ENCODE peak calls at places on chromosomes 13 and 19, in four cellular contexts. One of them, this sample, is unnamed.

GRCh38 chr13:96779691-96780090 is 214.6 kb downstream of the OXGR1 start:
- DNase-seq in HepG2: no peak
- DNase-seq in K562: no peak
- DNase-seq in GM12878: no peak
- DNase-seq in this sample: no peak

GRCh38 chr19:47593860-47594259 is 15.1 kb upstream of the BICRA start:
- DNase-seq in HepG2: no peak
- DNase-seq in K562: no peak
- DNase-seq in GM12878: no peak
- DNase-seq in this sample: no peak

GRCh38 chr13:111345682-111346081 is 25.2 kb downstream of the TEX29 start:
- DNase-seq in HepG2: no peak
- DNase-seq in K562: no peak
- DNase-seq in GM12878: no peak
- DNase-seq in this sample: no peak

GRCh38 chr19:35513231-35513974 is at the start of gene DMKN:
- DNase-seq in HepG2: peak
- DNase-seq in K562: peak
- DNase-seq in GM12878: no peak
- DNase-seq in this sample: no peak

GRCh38 chr13:110503037-110503901 is 58.3 kb downstream of the RAB20 start:
- DNase-seq in HepG2: no peak
- DNase-seq in K562: peak
- DNase-seq in GM12878: no peak
- DNase-seq in this sample: no peak

GRCh38 chr19:18157465-18158063 is 4.6 kb downstream of the PIK3R2 start:
- DNase-seq in HepG2: no peak
- DNase-seq in K562: no peak
- DNase-seq in GM12878: no peak
- DNase-seq in this sample: no peak

GRCh38 chr13:47904239-47904638 is 96.8 kb downstream of the SUCLA2 start:
- DNase-seq in HepG2: no peak
- DNase-seq in K562: peak
- DNase-seq in GM12878: no peak
- DNase-seq in this sample: no peak

GRCh38 chr13:31352467-31352866 is 152.7 kb downstream of the B3GLCT start:
- DNase-seq in HepG2: no peak
- DNase-seq in K562: no peak
- DNase-seq in GM12878: no peak
- DNase-seq in this sample: no peak

GRCh38 chr13:76389321-76389720 is 496.9 kb downstream of the KCTD12 start:
- DNase-seq in HepG2: no peak
- DNase-seq in K562: no peak
- DNase-seq in GM12878: no peak
- DNase-seq in this sample: no peak

GRCh38 chr19:35693835-35694599 is 10.3 kb upstream of the ZBTB32 start:
- DNase-seq in HepG2: peak
- DNase-seq in K562: peak
- DNase-seq in GM12878: peak
- DNase-seq in this sample: peak

GRCh38 chr13:47134939-47135489 is 238.2 kb upstream of the HTR2A start:
- DNase-seq in HepG2: no peak
- DNase-seq in K562: no peak
- DNase-seq in GM12878: no peak
- DNase-seq in this sample: no peak

GRCh38 chr13:25652764-25653163 is 281.0 kb downstream of the ATP8A2 start:
- DNase-seq in HepG2: no peak
- DNase-seq in K562: no peak
- DNase-seq in GM12878: no peak
- DNase-seq in this sample: no peak

GRCh38 chr13:88979465-88980180 is 1308.5 kb downstream of the SLITRK5 start:
- DNase-seq in HepG2: no peak
- DNase-seq in K562: no peak
- DNase-seq in GM12878: no peak
- DNase-seq in this sample: peak

GRCh38 chr13:113483504-113484287 is 6.8 kb downstream of the DCUN1D2 start:
- DNase-seq in HepG2: no peak
- DNase-seq in K562: no peak
- DNase-seq in GM12878: no peak
- DNase-seq in this sample: no peak

GRCh38 chr19:30118760-30119159 is 176.7 kb downstream of the URI1 start:
- DNase-seq in HepG2: no peak
- DNase-seq in K562: no peak
- DNase-seq in GM12878: no peak
- DNase-seq in this sample: no peak

GRCh38 chr13:113589961-113590339 is 5.4 kb downstream of the TFDP1 start:
- DNase-seq in HepG2: no peak
- DNase-seq in K562: no peak
- DNase-seq in GM12878: no peak
- DNase-seq in this sample: no peak

GRCh38 chr19:32743447-32743846 is 23.9 kb downstream of the TDRD12 start:
- DNase-seq in HepG2: no peak
- DNase-seq in K562: no peak
- DNase-seq in GM12878: no peak
- DNase-seq in this sample: no peak

GRCh38 chr19:13597625-13598024 is 91.3 kb upstream of the CACNA1A start:
- DNase-seq in HepG2: peak
- DNase-seq in K562: peak
- DNase-seq in GM12878: peak
- DNase-seq in this sample: peak

GRCh38 chr13:36432106-36432544 is at the start of gene CCNA1:
- DNase-seq in HepG2: no peak
- DNase-seq in K562: peak
- DNase-seq in GM12878: no peak
- DNase-seq in this sample: peak

GRCh38 chr19:47511681-47512080 is 3.2 kb downstream of the NAPA start:
- DNase-seq in HepG2: no peak
- DNase-seq in K562: no peak
- DNase-seq in GM12878: no peak
- DNase-seq in this sample: no peak

GRCh38 chr19:28737021-28737525 is 475.9 kb downstream of the UQCRFS1 start:
- DNase-seq in HepG2: peak
- DNase-seq in K562: peak
- DNase-seq in GM12878: peak
- DNase-seq in this sample: no peak

GRCh38 chr13:31090921-31091624 is 70.6 kb downstream of the HSPH1 start:
- DNase-seq in HepG2: no peak
- DNase-seq in K562: no peak
- DNase-seq in GM12878: no peak
- DNase-seq in this sample: no peak

GRCh38 chr13:41511827-41512226 is 54.5 kb downstream of the RGCC start:
- DNase-seq in HepG2: no peak
- DNase-seq in K562: no peak
- DNase-seq in GM12878: no peak
- DNase-seq in this sample: no peak

GRCh38 chr19:44748426-44749254 is at the start of gene BCL3:
- DNase-seq in HepG2: no peak
- DNase-seq in K562: peak
- DNase-seq in GM12878: no peak
- DNase-seq in this sample: peak

GRCh38 chr19:19434483-19435045 is 29.1 kb downstream of the GATAD2A start:
- DNase-seq in HepG2: no peak
- DNase-seq in K562: no peak
- DNase-seq in GM12878: no peak
- DNase-seq in this sample: no peak

GRCh38 chr13:98171806-98172569 is 5.1 kb downstream of the RNF113B start:
- DNase-seq in HepG2: no peak
- DNase-seq in K562: no peak
- DNase-seq in GM12878: no peak
- DNase-seq in this sample: peak
- TF ChIP-seq FOXK2 in HepG2: no peak
- TF ChIP-seq FOXK2 in K562: no peak
- TF ChIP-seq FOXK2 in GM12878: no peak
- TF ChIP-seq FOXK2 in this sample: no peak

GRCh38 chr13:90502143-90502542 is 845.3 kb upstream of the MIR17HG start:
- DNase-seq in HepG2: no peak
- DNase-seq in K562: no peak
- DNase-seq in GM12878: no peak
- DNase-seq in this sample: no peak
- TF ChIP-seq TARDBP in HepG2: no peak
- TF ChIP-seq TARDBP in K562: no peak
- TF ChIP-seq TARDBP in GM12878: no peak
- TF ChIP-seq TARDBP in this sample: no peak

DNA sequence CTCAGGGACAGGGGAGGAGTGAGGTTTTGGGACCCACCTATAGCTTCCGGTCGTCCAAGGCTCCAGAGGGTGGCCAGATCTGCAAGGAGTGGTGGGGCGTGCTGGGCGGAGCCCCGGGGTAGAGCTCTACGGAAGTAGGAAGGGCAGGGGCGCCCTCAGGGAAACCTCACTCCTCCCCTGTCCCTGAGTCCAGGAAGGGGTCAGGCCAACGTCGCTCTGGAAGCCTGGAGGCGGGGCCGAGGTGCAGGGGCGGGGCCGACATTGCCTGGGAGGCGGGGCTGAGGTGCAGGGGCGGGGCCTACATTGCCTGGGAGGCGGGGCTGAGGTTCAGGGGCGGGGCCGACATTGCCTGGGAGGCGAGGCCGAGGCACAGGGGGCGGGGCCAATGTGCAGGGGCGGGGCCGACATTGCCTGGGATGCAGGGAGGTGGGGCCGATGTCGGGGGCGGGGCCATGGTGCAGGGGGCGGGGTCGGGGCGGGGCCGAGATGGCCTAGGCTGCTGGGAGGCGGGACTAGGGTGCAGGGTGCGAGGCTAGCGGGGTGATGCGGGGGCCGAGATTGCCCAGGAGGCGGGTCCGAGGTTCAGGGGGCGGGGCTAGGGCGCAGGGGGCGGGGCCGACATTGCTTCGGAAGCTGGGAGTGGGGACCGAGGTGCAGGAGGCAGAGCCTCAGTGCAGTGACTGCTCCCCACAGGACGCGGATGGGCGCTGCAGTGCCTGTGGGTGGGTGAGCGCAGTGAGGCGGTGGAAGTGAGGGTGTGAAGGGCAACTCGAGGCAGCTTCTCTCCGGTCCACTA is 4.9 kb upstream of the PALM start:
- DNase-seq in HepG2: peak
- DNase-seq in K562: peak
- DNase-seq in GM12878: no peak
- DNase-seq in this sample: peak
- TF ChIP-seq FOXK2 in HepG2: no peak
- TF ChIP-seq FOXK2 in K562: no peak
- TF ChIP-seq FOXK2 in GM12878: no peak
- TF ChIP-seq FOXK2 in this sample: no peak

GRCh38 chr19:41431426-41432386 is 4.5 kb upstream of the B3GNT8 start:
- DNase-seq in HepG2: peak
- DNase-seq in K562: peak
- DNase-seq in GM12878: no peak
- DNase-seq in this sample: no peak
- TF ChIP-seq TARDBP in HepG2: no peak
- TF ChIP-seq TARDBP in K562: no peak
- TF ChIP-seq TARDBP in GM12878: no peak
- TF ChIP-seq TARDBP in this sample: no peak

GRCh38 chr13:98239156-98240076 is 62.3 kb upstream of the RNF113B start:
- DNase-seq in HepG2: no peak
- DNase-seq in K562: no peak
- DNase-seq in GM12878: no peak
- DNase-seq in this sample: no peak
- TF ChIP-seq FOXK2 in HepG2: no peak
- TF ChIP-seq FOXK2 in K562: no peak
- TF ChIP-seq FOXK2 in GM12878: no peak
- TF ChIP-seq FOXK2 in this sample: no peak

GRCh38 chr19:6423499-6424189 is 967 bp downstream of the KHSRP start:
- DNase-seq in HepG2: peak
- DNase-seq in K562: peak
- DNase-seq in GM12878: no peak
- DNase-seq in this sample: peak
- TF ChIP-seq TARDBP in HepG2: no peak
- TF ChIP-seq TARDBP in K562: no peak
- TF ChIP-seq TARDBP in GM12878: no peak
- TF ChIP-seq TARDBP in this sample: no peak

GRCh38 chr19:50311723-50312635 is 17.2 kb downstream of the KCNC3 start:
- DNase-seq in HepG2: peak
- DNase-seq in K562: peak
- DNase-seq in GM12878: no peak
- DNase-seq in this sample: peak
- TF ChIP-seq FOXK2 in HepG2: no peak
- TF ChIP-seq FOXK2 in K562: no peak
- TF ChIP-seq FOXK2 in GM12878: no peak
- TF ChIP-seq FOXK2 in this sample: no peak

This sample was measured in HEK293T.